ENCODE peak calls at places on chromosomes 13 and 19, in six cellular contexts. H is globus pallidus; M is progenitor cell of endocrine pancreas; T is SIG-M5; D is mesothelial cell of epicardium; X is stimulated activated CD4-positive, alpha-beta T cell treated with anti-CD3 and anti-CD28 coated beads, TNF-alpha, amount 100 ng/mL, for 48 hours. Z is an unnamed sample.

GRCh38 chr13:48979892-48980291 is 4.2 kb downstream of the FNDC3A start:
- DNase-seq in T (peak), H (no peak), M (no peak), D (no peak), X (no peak), Z (no peak)

GRCh38 chr19:17966497-17967257 is at the start of gene KCNN1:
- DNase-seq in D (no peak), M (peak), T (no peak), X (no peak), H (no peak), Z (no peak)

GRCh38 chr13:85798999-85799646 is at the start of gene SLITRK6:
- DNase-seq in X (no peak), T (no peak), D (no peak), H (peak), M (no peak), Z (no peak)

GRCh38 chr13:110799246-110800236 is 86.0 kb downstream of the ING1 start:
- DNase-seq in D (no peak), H (peak), X (no peak), M (no peak), T (no peak), Z (no peak)

GRCh38 chr13:75666646-75667351 is 30.7 kb downstream of the LMO7 start:
- DNase-seq in D (no peak), T (no peak), H (no peak), M (no peak), X (no peak), Z (no peak)

GRCh38 chr13:85528578-85529215 is 270.5 kb downstream of the SLITRK6 start:
- DNase-seq in D (no peak), T (no peak), X (no peak), M (no peak), H (peak), Z (no peak)

GRCh38 chr13:98521876-98522275 is 55.0 kb downstream of the STK24 start:
- DNase-seq in T (no peak), M (no peak), H (no peak), D (no peak), X (no peak), Z (no peak)

GRCh38 chr19:54414156-54414555 is 1.1 kb upstream of the TTYH1 start:
- DNase-seq in T (no peak), H (no peak), M (no peak), D (no peak), X (no peak), Z (no peak)

GRCh38 chr19:17213334-17213733 is 1.8 kb upstream of the USE1 start:
- DNase-seq in X (no peak), H (no peak), D (no peak), M (no peak), T (no peak), Z (no peak)

GRCh38 chr19:43634877-43635560 is 4.6 kb downstream of the CADM4 start:
- DNase-seq in D (no peak), M (no peak), X (no peak), T (no peak), H (peak), Z (no peak)

GRCh38 chr19:50817941-50818858 is 5.4 kb downstream of the KLK1 start:
- DNase-seq in H (no peak), M (peak), D (no peak), X (no peak), T (no peak), Z (peak)

GRCh38 chr19:41700381-41701195 is 7.8 kb upstream of the CEACAM5 start:
- DNase-seq in M (no peak), X (no peak), H (no peak), T (no peak), D (no peak), Z (no peak)

GRCh38 chr13:110037925-110038573 is 251.7 kb upstream of the IRS2 start:
- DNase-seq in D (no peak), H (no peak), M (no peak), T (no peak), X (no peak), Z (no peak)

GRCh38 chr13:24613755-24614154 is 66.5 kb upstream of the ATP12A start:
- DNase-seq in M (no peak), X (no peak), H (no peak), D (no peak), T (no peak), Z (no peak)

GRCh38 chr19:53019684-53020083 is 6.0 kb downstream of the ERVV-1 start:
- DNase-seq in X (no peak), D (no peak), H (no peak), M (no peak), T (no peak), Z (no peak)

GRCh38 chr13:23472189-23472588 is 38.7 kb upstream of the SACS start:
- DNase-seq in D (no peak), T (no peak), M (no peak), X (no peak), H (no peak), Z (no peak)

GRCh38 chr19:35222373-35223005 is 6.0 kb downstream of the FAM187B start:
- DNase-seq in M (no peak), D (no peak), X (no peak), H (no peak), T (no peak), Z (no peak)

GRCh38 chr19:17337675-17338439 is 504 bp downstream of the GTPBP3 start:
- DNase-seq in T (no peak), M (no peak), H (no peak), X (no peak), D (no peak), Z (no peak)

GRCh38 chr19:39423258-39424086 is 11.0 kb downstream of the PLEKHG2 start:
- DNase-seq in H (no peak), X (no peak), T (no peak), M (no peak), D (no peak), Z (no peak)

GRCh38 chr13:49791214-49791752 is 1.2 kb downstream of the KPNA3 start:
- DNase-seq in H (peak), X (no peak), M (no peak), T (no peak), D (no peak), Z (no peak)

GRCh38 chr19:14164724-14165493 is 28.5 kb upstream of the ASF1B start:
- DNase-seq in X (no peak), M (no peak), H (no peak), T (no peak), D (no peak), Z (no peak)

GRCh38 chr13:110339263-110339662 is 32.2 kb downstream of the COL4A2 start:
- DNase-seq in D (no peak), T (no peak), M (no peak), X (no peak), H (no peak), Z (no peak)

GRCh38 chr19:33686246-33686645 is 64.5 kb downstream of the CHST8 start:
- DNase-seq in X (no peak), D (no peak), M (no peak), T (no peak), H (no peak), Z (no peak)

GRCh38 chr13:38348890-38349289 is 761 bp upstream of the UFM1 start:
- DNase-seq in D (no peak), H (peak), X (peak), M (no peak), T (no peak), Z (peak)

GRCh38 chr19:51702103-51702753 is 9.1 kb downstream of the SPACA6 start:
- DNase-seq in M (peak), H (peak), T (no peak), D (no peak), X (peak), Z (no peak)

GRCh38 chr13:73883162-73883561 is 251.0 kb downstream of the KLF12 start:
- DNase-seq in D (no peak), M (no peak), H (no peak), T (no peak), X (no peak), Z (no peak)

GRCh38 chr13:75685239-75685697 is 49.1 kb downstream of the LMO7 start:
- DNase-seq in T (no peak), D (no peak), X (no peak), M (no peak), H (no peak), Z (no peak)

GRCh38 chr19:46759817-46760333 is 13.6 kb upstream of the STRN4 start:
- DNase-seq in D (no peak), X (no peak), H (no peak), T (no peak), M (no peak), Z (no peak)

GRCh38 chr19:48741222-48741999 is 1.0 kb upstream of the RASIP1 start:
- DNase-seq in T (no peak), M (no peak), H (no peak), D (no peak), X (no peak), Z (peak)

GRCh38 chr13:74290324-74290773 is 156.1 kb upstream of the KLF12 start:
- DNase-seq in H (peak), D (no peak), X (peak), M (no peak), T (no peak), Z (peak)

GRCh38 chr13:95335667-95336066 is 34.4 kb upstream of the ABCC4 start:
- DNase-seq in D (no peak), H (no peak), M (no peak), X (no peak), T (no peak), Z (no peak)

GRCh38 chr13:112877496-112877895 is 91.5 kb upstream of the MCF2L start:
- DNase-seq in D (no peak), T (no peak), H (no peak), X (no peak), M (no peak), Z (no peak)

GRCh38 chr19:6023936-6024335 is 46.0 kb upstream of the RANBP3 start:
- DNase-seq in X (no peak), D (no peak), T (no peak), H (no peak), M (no peak), Z (no peak)

GRCh38 chr13:30581582-30581981 is 36.1 kb upstream of the USPL1 start:
- DNase-seq in T (no peak), H (no peak), X (no peak), M (no peak), D (no peak), Z (no peak)

GRCh38 chr19:30325657-30326056 is 46.5 kb upstream of the ZNF536 start:
- DNase-seq in M (no peak), H (no peak), D (no peak), T (no peak), X (no peak), Z (no peak)

GRCh38 chr13:70959376-70959775 is 851.1 kb upstream of the KLHL1 start:
- DNase-seq in T (no peak), M (no peak), D (no peak), H (no peak), X (no peak), Z (no peak)

GRCh38 chr13:25733696-25734435 is 317.9 kb downstream of the SHISA2 start:
- DNase-seq in T (no peak), X (no peak), H (no peak), M (no peak), D (no peak), Z (no peak)

Z was measured in activated T-cell treated with anti-CD3 and anti-CD28 coated beads for 24 hours.